ENCODE peak calls at places on chromosome 16, in seven cellular contexts. K, U, A, I, Y, T and S are unnamed samples.
A peak's percentile ranks its signal among the peaks of the same experiment; 100 is the strongest.

GRCh38 chr16:57235128-57236092 is 9.6 kb upstream of the ARL2BP start:
- DNase-seq in U (no peak), A (peak; percentile 44), I (peak; percentile 87), T (peak; percentile 72), K (peak; percentile 72), Y (no peak), S (no peak)

GRCh38 chr16:21656795-21657768 is 4.7 kb upstream of the IGSF6 start:
- DNase-seq in I (peak; percentile 67), T (peak; percentile 76), A (peak; percentile 75), K (peak; percentile 80), Y (no peak), U (peak; percentile 72), S (peak; percentile 78)

GRCh38 chr16:89170346-89171215 is 967 bp upstream of the CDH15 start:
- DNase-seq in A (no peak), I (no peak), T (no peak), K (peak; percentile 53), Y (peak; percentile 89), U (no peak), S (no peak)

GRCh38 chr16:14423344-14423743 is 206.7 kb downstream of the PARN start:
- DNase-seq in K (no peak), I (no peak), T (peak; percentile 27), Y (no peak), U (no peak), A (no peak), S (no peak)

GRCh38 chr16:18582902-18583301 is 21.0 kb upstream of the NOMO2 start:
- DNase-seq in A (no peak), K (no peak), I (no peak), U (no peak), Y (no peak), T (no peak), S (no peak)

GRCh38 chr16:89918453-89919347 is at the start of gene MC1R:
- DNase-seq in I (peak; percentile 21), T (peak; percentile 68), Y (peak; percentile 78), K (peak; percentile 87), U (peak; percentile 72), A (peak; percentile 29), S (peak; percentile 62)

GRCh38 chr16:11394593-11394960 is 49.3 kb downstream of the RMI2 start:
- DNase-seq in U (no peak), K (no peak), I (no peak), T (no peak), Y (no peak), A (no peak), S (no peak)

GRCh38 chr16:11105038-11105903 is 150.7 kb downstream of the SOCS1 start:
- DNase-seq in K (peak; percentile 68), U (peak; percentile 40), A (peak; percentile 97), T (peak; percentile 95), I (peak; percentile 98), Y (no peak), S (no peak)

GRCh38 chr16:76956394-76956793 is 234.6 kb upstream of the MON1B start:
- DNase-seq in T (no peak), U (no peak), I (no peak), Y (no peak), K (no peak), A (peak; percentile 10), S (no peak)

GRCh38 chr16:75305364-75306101 is 54.1 kb upstream of the BCAR1 start:
- DNase-seq in Y (no peak), I (peak; percentile 100), T (peak; percentile 100), K (no peak), U (peak; percentile 54), A (peak; percentile 100), S (no peak)

GRCh38 chr16:49348408-49349176 is 25.0 kb upstream of the C16orf78 start:
- DNase-seq in K (peak; percentile 20), U (no peak), T (peak; percentile 6), I (no peak), Y (no peak), A (no peak), S (no peak)

GRCh38 chr16:27742333-27742732 is 192.4 kb downstream of the KATNIP start:
- DNase-seq in A (no peak), K (no peak), I (no peak), T (no peak), Y (no peak), U (no peak), S (no peak)

GRCh38 chr16:79417465-79418093 is 183.0 kb downstream of the MAF start:
- DNase-seq in K (no peak), U (no peak), Y (no peak), A (no peak), T (no peak), I (no peak), S (no peak)

GRCh38 chr16:80964351-80964750 is 42.3 kb downstream of the CMC2 start:
- DNase-seq in I (no peak), A (no peak), U (no peak), K (no peak), Y (no peak), T (no peak), S (no peak)

GRCh38 chr16:50478773-50479149 is 69.4 kb upstream of the NKD1 start:
- DNase-seq in U (no peak), T (no peak), Y (no peak), A (no peak), I (no peak), K (no peak), S (no peak)

GRCh38 chr16:87740441-87740840 is 25.3 kb downstream of the KLHDC4 start:
- DNase-seq in Y (no peak), A (peak; percentile 38), U (no peak), K (no peak), I (peak; percentile 21), T (peak; percentile 48), S (no peak)

GRCh38 chr16:58883131-58883530 is 149.0 kb upstream of the GOT2 start:
- DNase-seq in U (no peak), A (no peak), K (no peak), T (no peak), Y (no peak), I (no peak), S (no peak)

GRCh38 chr16:6643083-6643686 is 689.5 kb upstream of the RBFOX1 start:
- DNase-seq in I (peak; percentile 48), A (peak; percentile 59), Y (peak; percentile 83), T (peak; percentile 57), K (peak; percentile 47), U (peak; percentile 36), S (peak; percentile 59)

GRCh38 chr16:55478827-55479559 is at the start of gene MMP2:
- DNase-seq in I (peak; percentile 79), T (peak; percentile 86), K (no peak), U (peak; percentile 96), Y (peak; percentile 74), A (peak; percentile 87), S (peak; percentile 91)

GRCh38 chr16:84986879-84987278 is 24.5 kb downstream of the ZDHHC7 start:
- DNase-seq in Y (no peak), T (no peak), I (no peak), U (no peak), K (no peak), A (no peak), S (no peak)
- H3K4me2 ChIP-seq in Y (no peak overlapping the region), T (no peak overlapping the region), I (no peak overlapping the region), U (no peak overlapping the region), K (no peak overlapping the region), A (no peak overlapping the region), S (no peak overlapping the region)

DNA sequence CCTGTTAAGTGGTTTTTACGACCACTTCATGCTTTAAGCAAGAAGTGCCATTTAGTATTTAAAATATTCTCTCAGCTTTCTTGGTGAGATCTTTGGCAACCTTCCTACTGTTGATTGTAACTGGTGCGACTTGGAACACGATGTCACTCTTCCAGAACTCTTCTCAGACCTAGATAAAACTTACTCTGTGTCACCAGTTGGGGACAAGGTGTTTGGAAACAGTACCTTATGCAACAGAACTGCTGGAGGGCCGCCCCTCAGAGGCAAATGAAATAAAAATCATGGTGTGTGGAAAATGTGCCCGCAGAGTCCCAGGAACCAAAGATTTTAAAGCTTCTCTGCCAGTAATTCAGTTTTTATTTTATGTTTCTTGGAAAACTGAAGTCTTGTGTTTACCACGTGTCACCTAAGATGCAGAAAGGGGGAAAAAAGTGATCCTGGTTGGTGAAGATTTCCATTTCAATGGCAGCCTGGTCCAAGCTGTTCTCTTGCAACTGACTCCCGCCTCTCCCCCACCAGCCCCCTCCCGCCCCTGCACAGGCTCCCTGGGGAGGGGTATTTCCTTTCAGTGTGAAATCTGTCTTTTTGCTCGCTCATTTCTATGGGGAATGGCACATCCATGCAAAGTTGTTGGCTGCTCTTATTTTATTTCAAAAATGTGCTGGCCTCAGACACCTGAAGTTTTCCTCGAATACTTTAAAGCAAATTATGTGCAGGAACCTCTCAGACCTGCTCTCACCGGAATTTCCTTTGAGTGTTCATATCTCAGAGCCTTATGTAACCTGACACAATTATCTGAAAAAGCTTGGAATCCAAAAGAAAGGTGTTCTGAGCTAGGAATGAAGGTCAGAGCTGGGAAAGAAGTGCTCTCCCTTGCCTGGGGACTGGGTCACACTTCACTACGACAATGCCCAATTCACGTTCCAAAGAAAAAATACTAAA is 7.0 kb upstream of the HSD11B2 start:
- DNase-seq in A (no peak), T (no peak), Y (no peak), U (no peak), I (no peak), K (no peak), S (peak; percentile 33)
- H3K4me2 ChIP-seq in A (no peak overlapping the region), T (no peak overlapping the region), Y (peak overlapping the region; percentile 62), U (no peak overlapping the region), I (no peak overlapping the region), K (no peak overlapping the region), S (peak overlapping the region; percentile 67)

GRCh38 chr16:86392751-86393150 is 117.6 kb upstream of the FOXF1 start:
- DNase-seq in K (no peak), A (no peak), Y (no peak), T (peak; percentile 74), I (peak; percentile 70), U (no peak), S (no peak)
- H3K4me2 ChIP-seq in K (no peak overlapping the region), A (peak overlapping the region; percentile 13), Y (no peak overlapping the region), T (peak overlapping the region; percentile 50), I (no peak overlapping the region), U (peak overlapping the region; percentile 25), S (no peak overlapping the region)

GRCh38 chr16:30417447-30418349 is 10.3 kb downstream of the ZNF771 start:
- DNase-seq in T (peak; percentile 94), K (peak; percentile 96), I (peak; percentile 88), Y (peak; percentile 86), U (peak; percentile 93), A (peak; percentile 92), S (peak; percentile 99)

GRCh38 chr16:30414159-30414558 is 6.8 kb downstream of the ZNF771 start:
- DNase-seq in I (no peak), U (no peak), T (no peak), K (no peak), A (no peak), Y (no peak), S (no peak)

GRCh38 chr16:30418350-30419181 is 11.2 kb downstream of the ZNF771 start:
- DNase-seq in Y (no peak), K (no peak), T (no peak), A (no peak), U (no peak), I (no peak), S (no peak)

GRCh38 chr16:30416624-30417298 is 9.4 kb downstream of the ZNF771 start:
- DNase-seq in K (no peak), Y (no peak), I (no peak), U (no peak), A (no peak), T (no peak), S (no peak)

DNA sequence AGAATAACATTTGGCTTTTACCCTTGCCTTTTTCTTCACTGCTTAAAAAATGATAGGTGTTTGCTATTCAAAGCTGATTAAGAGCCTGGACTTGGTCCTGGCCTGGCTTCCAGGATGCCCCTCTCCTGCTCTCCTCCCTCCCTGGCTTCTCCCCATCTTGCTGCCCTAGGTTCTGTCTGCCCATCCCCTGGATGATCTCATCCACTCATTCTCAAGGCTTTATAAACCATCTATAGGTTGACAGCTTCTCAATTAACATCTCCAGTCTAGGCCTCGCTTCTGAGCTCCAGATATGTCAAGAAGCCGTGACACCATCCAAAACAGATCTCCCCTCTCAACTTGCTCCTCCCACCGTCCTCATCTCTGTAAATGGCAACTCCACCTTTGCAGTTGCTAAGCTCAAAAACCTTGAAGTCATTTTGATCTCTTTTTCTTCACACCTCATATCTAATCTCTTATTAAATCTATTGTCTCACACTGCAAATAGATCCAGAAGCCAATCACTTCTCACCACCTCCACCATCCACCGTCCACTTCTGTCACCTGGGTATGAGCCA is 8.7 kb downstream of the ZNF771 start:
- DNase-seq in Y (no peak), K (no peak), A (no peak), U (no peak), I (no peak), T (no peak), S (no peak)
- H3K4me2 ChIP-seq in Y (no peak overlapping the region), K (no peak overlapping the region), A (no peak overlapping the region), U (no peak overlapping the region), I (no peak overlapping the region), T (no peak overlapping the region), S (no peak overlapping the region)